ENCODE peak calls at places on chromosomes 7 and 10, in six cellular contexts. O is CD8-positive, alpha-beta memory T cell; M is neural crest cell; F is breast epithelium; E is GM13977; W is effector CD8-positive, alpha-beta T cell. N is an unnamed sample.

GRCh38 chr10:52106895-52107294 is 207.2 kb upstream of the DKK1 start:
- DNase-seq in E (no peak), F (no peak), W (no peak), O (no peak), M (no peak), N (no peak)

GRCh38 chr10:77392236-77392721 is 245.3 kb downstream of the KCNMA1 start:
- DNase-seq in W (no peak), O (no peak), F (no peak), M (no peak), E (no peak), N (no peak)

GRCh38 chr10:5599613-5600520 is 66.5 kb downstream of the ASB13 start:
- DNase-seq in O (no peak), W (no peak), M (no peak), E (no peak), F (no peak), N (no peak)

GRCh38 chr10:43888551-43888950 is 239.9 kb upstream of the ZNF32 start:
- DNase-seq in M (no peak), F (no peak), W (no peak), E (no peak), O (no peak), N (no peak)

GRCh38 chr7:77831481-77831880 is 32.9 kb downstream of the PHTF2 start:
- DNase-seq in E (no peak), O (no peak), F (no peak), M (no peak), W (no peak), N (no peak)

GRCh38 chr10:86497621-86498020 is 24.0 kb downstream of the WAPL start:
- DNase-seq in M (no peak), O (no peak), E (no peak), F (no peak), W (no peak), N (no peak)

GRCh38 chr10:110504111-110504735 is 6.5 kb downstream of the DUSP5 start:
- DNase-seq in E (peak; percentile 84), W (no peak), F (peak; percentile 36), O (peak; percentile 72), M (no peak), N (no peak)

GRCh38 chr7:30285531-30286284 is 1.3 kb downstream of the ZNRF2 start:
- DNase-seq in M (peak; percentile 14), W (peak; percentile 3), O (peak; percentile 68), F (no peak), E (peak; percentile 28), N (no peak)

GRCh38 chr10:53023411-53023810 is 250.8 kb upstream of the MBL2 start:
- DNase-seq in M (no peak), W (no peak), O (no peak), E (no peak), F (no peak), N (no peak)

GRCh38 chr10:101778151-101778780 is 2.4 kb upstream of the FGF8 start:
- DNase-seq in O (no peak), W (no peak), E (no peak), M (no peak), F (no peak), N (no peak)

GRCh38 chr7:5594616-5595544 is 171.2 kb upstream of the TNRC18 start:
- DNase-seq in F (no peak), M (peak; percentile 64), O (no peak), E (peak; percentile 54), W (no peak), N (no peak)

GRCh38 chr7:44048031-44048795 is 3.7 kb downstream of the DBNL start:
- DNase-seq in M (no peak), F (no peak), E (no peak), W (no peak), O (no peak), N (no peak)

GRCh38 chr7:96034940-96035727 is 262.8 kb downstream of the DYNC1I1 start:
- DNase-seq in O (no peak), M (no peak), F (no peak), E (no peak), W (no peak), N (peak; percentile 73)

GRCh38 chr10:34689053-34689452 is 126.0 kb downstream of the PARD3 start:
- DNase-seq in F (no peak), M (no peak), W (no peak), O (no peak), E (no peak), N (no peak)

GRCh38 chr10:18608581-18608980 is 42.8 kb downstream of the NSUN6 start:
- DNase-seq in O (no peak), M (no peak), F (no peak), E (no peak), W (no peak), N (no peak)

GRCh38 chr7:98641646-98642489 is 24.8 kb downstream of the NPTX2 start:
- DNase-seq in F (no peak), W (no peak), O (no peak), E (peak; percentile 62), M (no peak), N (peak; percentile 33)

GRCh38 chr7:37782166-37782565 is 66.2 kb upstream of the NME8 start:
- DNase-seq in O (no peak), F (no peak), W (no peak), M (no peak), E (no peak), N (no peak)

GRCh38 chr7:69967152-69967591 is 368.9 kb downstream of the AUTS2 start:
- DNase-seq in F (no peak), E (no peak), W (no peak), M (peak; percentile 5), O (no peak), N (no peak)